ENCODE peak calls at places on chromosomes 2 and 18, in five cellular contexts. F is psoas muscle, V is heart right ventricle, X is substantia nigra, Z is endothelial cell of umbilical vein. R is an unnamed sample.
A peak's percentile ranks its signal among the peaks of the same experiment; 100 is the strongest.

GRCh38 chr2:133591164-133591563 is 22.9 kb upstream of the NCKAP5 start:
- DNase-seq in F (peak; percentile 27), V (peak; percentile 76), X (peak; percentile 76), Z (peak; percentile 48), R (no peak)

GRCh38 chr2:98761267-98761781 is 30.4 kb upstream of the MGAT4A start:
- DNase-seq in F (no peak), V (no peak), X (peak; percentile 40), Z (peak; percentile 32), R (peak; percentile 74)

GRCh38 chr2:42369551-42370229 is 8.7 kb upstream of the COX7A2L start:
- DNase-seq in F (no peak), V (no peak), X (no peak), Z (no peak), R (no peak)

GRCh38 chr2:133760366-133760765 is 192.1 kb upstream of the NCKAP5 start:
- DNase-seq in F (no peak), V (no peak), X (no peak), Z (no peak), R (no peak)

GRCh38 chr2:224027912-224028311 is 11.2 kb downstream of the SERPINE2 start:
- DNase-seq in F (no peak), V (no peak), X (no peak), Z (no peak), R (no peak)

GRCh38 chr18:45839415-45840395 is 14.2 kb downstream of the SIGLEC15 start:
- DNase-seq in F (no peak), V (no peak), X (no peak), Z (peak; percentile 70), R (peak; percentile 69)

GRCh38 chr18:46555724-46556123 is 101.3 kb downstream of the LOXHD1 start:
- DNase-seq in F (no peak), V (peak; percentile 11), X (peak; percentile 70), Z (peak; percentile 2), R (no peak)

GRCh38 chr2:109125595-109126500 is 3.2 kb upstream of the SH3RF3 start:
- DNase-seq in F (no peak), V (no peak), X (no peak), Z (no peak), R (no peak)

GRCh38 chr2:204177977-204178522 is 241.5 kb downstream of the ICOS start:
- DNase-seq in F (peak; percentile 41), V (peak; percentile 34), X (peak; percentile 39), Z (peak; percentile 34), R (peak; percentile 76)

GRCh38 chr2:15159206-15159605 is 401.9 kb downstream of the NBAS start:
- DNase-seq in F (no peak), V (no peak), X (no peak), Z (no peak), R (no peak)

GRCh38 chr18:22783662-22784076 is 149.5 kb upstream of the RBBP8 start:
- DNase-seq in F (no peak), V (no peak), X (no peak), Z (no peak), R (no peak)

GRCh38 chr2:201758229-201758628 is 22.5 kb downstream of the ALS2 start:
- DNase-seq in F (no peak), V (no peak), X (no peak), Z (no peak), R (no peak)

GRCh38 chr2:20596973-20597867 is 53.7 kb downstream of the HS1BP3 start:
- DNase-seq in F (peak; percentile 86), V (peak; percentile 84), X (no peak), Z (peak; percentile 83), R (peak; percentile 82)
- H3K27ac ChIP-seq in F (peak overlapping the region; percentile 51), V (peak overlapping the region; percentile 80), X (peak overlapping the region; percentile 72), Z (peak overlapping the region; percentile 95), R (peak overlapping the region; percentile 73)

GRCh38 chr2:112881217-112882000 is 29.6 kb upstream of the IL37 start:
- DNase-seq in F (no peak), V (no peak), X (peak; percentile 48), Z (peak; percentile 65), R (peak; percentile 70)
- H3K27ac ChIP-seq in F (no peak overlapping the region), V (no peak overlapping the region), X (peak overlapping the region; percentile 73), Z (peak overlapping the region; percentile 62), R (no peak overlapping the region)

GRCh38 chr2:159497256-159497655 is 119.1 kb downstream of the BAZ2B start:
- DNase-seq in F (no peak), V (peak; percentile 19), X (peak; percentile 8), Z (peak; percentile 93), R (no peak)

GRCh38 chr2:159501743-159502142 is 114.6 kb downstream of the BAZ2B start:
- DNase-seq in F (no peak), V (no peak), X (no peak), Z (no peak), R (no peak)

DNA sequence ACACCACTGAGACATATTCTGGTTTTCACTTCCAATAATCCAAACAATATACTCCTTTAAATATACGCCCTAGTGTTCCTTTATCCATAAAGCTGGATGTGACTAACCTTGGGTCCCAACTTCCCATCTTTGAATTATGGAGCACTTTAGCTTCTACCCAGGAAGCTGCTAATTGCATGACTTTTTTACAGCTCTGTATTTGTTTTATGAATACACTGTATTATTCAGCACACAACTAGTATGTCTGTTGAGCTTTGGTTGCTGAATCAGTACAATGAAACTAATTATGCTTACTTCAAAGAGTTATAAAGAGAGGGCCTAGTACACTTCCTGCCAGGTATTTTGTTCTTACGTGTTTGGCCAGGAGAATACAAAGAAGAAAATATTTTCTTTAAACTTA is 118.5 kb downstream of the BAZ2B start:
- DNase-seq in F (no peak), V (no peak), X (no peak), Z (peak; percentile 56), R (no peak)
- H3K27ac ChIP-seq in F (peak overlapping the region; percentile 54), V (no peak overlapping the region), X (no peak overlapping the region), Z (peak overlapping the region; percentile 83), R (peak overlapping the region; percentile 71)

DNA sequence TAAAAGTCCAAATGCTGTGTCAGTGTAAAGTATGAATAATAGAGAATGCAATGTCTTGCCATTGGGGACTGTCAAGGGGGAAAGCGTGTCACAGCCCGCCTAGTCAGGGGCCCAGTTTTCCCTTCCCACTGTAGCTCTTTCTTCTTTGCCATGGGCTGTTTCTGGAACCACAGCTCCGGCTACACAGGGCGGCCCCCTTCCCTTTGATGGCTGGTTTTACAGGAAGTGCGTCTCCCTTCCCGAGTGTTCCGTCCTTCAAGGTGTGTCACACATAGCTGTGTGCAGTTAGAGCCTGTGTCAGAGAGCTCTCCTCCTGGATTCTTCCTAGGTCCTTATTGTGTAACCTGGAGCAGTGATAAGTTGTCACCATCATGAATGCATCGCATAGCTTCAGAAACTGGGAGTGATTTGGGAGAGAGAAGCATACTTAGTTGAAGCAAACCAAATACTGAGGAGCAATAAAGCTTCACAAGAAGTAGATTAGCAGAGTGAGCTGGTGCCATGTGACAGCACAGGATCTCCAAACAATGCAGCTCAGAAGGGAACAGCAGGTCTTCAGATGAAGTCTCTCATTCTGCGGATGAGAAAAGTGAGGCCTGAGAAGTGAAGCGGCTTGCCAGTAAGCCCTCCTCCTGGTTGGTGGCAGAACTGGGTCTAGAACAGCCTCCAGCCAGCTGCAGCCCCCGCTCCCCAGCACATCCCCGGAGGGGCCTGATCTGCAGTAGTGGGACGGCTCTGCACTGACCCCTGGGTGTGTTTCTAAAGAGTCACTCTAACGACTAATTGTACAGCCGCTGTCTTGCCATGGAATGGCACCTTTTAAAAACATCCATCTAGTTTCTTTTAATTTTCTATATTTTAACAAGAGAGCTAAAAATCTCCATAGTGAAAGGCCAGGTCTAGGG is 81.7 kb downstream of the MTCL1 start:
- DNase-seq in F (no peak), V (no peak), X (no peak), Z (peak; percentile 9), R (no peak)
- H3K27ac ChIP-seq in F (no peak overlapping the region), V (no peak overlapping the region), X (peak overlapping the region; percentile 70), Z (peak overlapping the region; percentile 61), R (no peak overlapping the region)

GRCh38 chr2:128372621-128373341 is 54.1 kb upstream of the HS6ST1 start:
- DNase-seq in F (no peak), V (no peak), X (no peak), Z (no peak), R (peak; percentile 78)
- H3K27ac ChIP-seq in F (no peak overlapping the region), V (no peak overlapping the region), X (no peak overlapping the region), Z (no peak overlapping the region), R (no peak overlapping the region)

DNA sequence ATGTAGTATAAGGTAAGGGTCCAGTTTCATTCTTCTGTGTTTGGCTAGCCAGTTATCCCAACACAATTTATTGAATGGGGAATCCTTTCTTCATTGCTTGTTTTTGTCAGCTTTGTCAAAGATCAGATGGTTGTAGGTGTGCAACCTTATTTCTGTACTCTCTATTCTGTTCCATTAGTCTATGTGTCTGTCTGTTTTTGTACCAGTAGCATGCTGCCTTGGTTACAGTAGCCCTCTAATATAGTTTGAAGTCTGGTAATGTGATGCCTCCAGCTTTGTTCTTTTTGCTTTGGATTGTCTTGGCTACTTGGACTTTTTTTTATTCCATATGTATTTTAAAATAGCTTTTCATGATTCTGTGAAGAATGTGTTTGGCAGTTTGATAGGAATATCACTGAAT is 222.1 kb downstream of the XIRP2 start:
- DNase-seq in F (no peak), V (no peak), X (no peak), Z (no peak), R (no peak)
- H3K27ac ChIP-seq in F (no peak overlapping the region), V (no peak overlapping the region), X (no peak overlapping the region), Z (no peak overlapping the region), R (no peak overlapping the region)